ENCODE peak calls at places on chromosomes 16 and 17, in six cellular contexts. D is body of pancreas, V is non-pigmented ciliary epithelial cell, F is NCI-H460, I is HuH-7.5, J is dermis blood vessel endothelial cell. A is an unnamed sample.

GRCh38 chr17:64442550-64442971 is 6.4 kb upstream of the MILR1 start:
- DNase-seq in D (no peak), V (no peak), F (no peak), I (no peak), J (no peak), A (peak)

GRCh38 chr16:79154081-79154480 is 446.5 kb downstream of the MAF start:
- DNase-seq in D (no peak), V (no peak), F (no peak), I (no peak), J (no peak), A (peak)

GRCh38 chr16:48126801-48127644 is 28.8 kb downstream of the ABCC12 start:
- DNase-seq in D (peak), V (peak), F (peak), I (no peak), J (peak), A (peak)

GRCh38 chr17:31388770-31389672 is 2.5 kb upstream of the RAB11FIP4 start:
- DNase-seq in D (peak), V (no peak), F (peak), I (peak), J (peak), A (peak)

GRCh38 chr17:81331527-81332043 is 36.5 kb upstream of the SLC38A10 start:
- DNase-seq in D (no peak), V (no peak), F (no peak), I (no peak), J (no peak), A (no peak)

GRCh38 chr16:87324411-87325275 is 7.5 kb upstream of the C16orf95 start:
- DNase-seq in D (peak), V (no peak), F (peak), I (peak), J (peak), A (peak)

GRCh38 chr16:69917739-69918138 is 33.4 kb upstream of the CLEC18A start:
- DNase-seq in D (peak), V (peak), F (peak), I (peak), J (peak), A (no peak)

GRCh38 chr17:64707077-64707591 is 45.0 kb upstream of the SMURF2 start:
- DNase-seq in D (peak), V (peak), F (peak), I (no peak), J (peak), A (peak)

GRCh38 chr17:35192708-35193107 is 1.5 kb downstream of the SLC35G3 start:
- DNase-seq in D (no peak), V (no peak), F (no peak), I (no peak), J (no peak), A (no peak)

GRCh38 chr17:77924757-77925336 is 33.7 kb upstream of the TNRC6C start:
- DNase-seq in D (peak), V (no peak), F (no peak), I (no peak), J (no peak), A (peak)

GRCh38 chr16:65481956-65482355 is 360.1 kb upstream of the CDH11 start:
- DNase-seq in D (no peak), V (no peak), F (no peak), I (no peak), J (no peak), A (no peak)

GRCh38 chr16:51276335-51276734 is 125.3 kb upstream of the SALL1 start:
- DNase-seq in D (no peak), V (no peak), F (no peak), I (no peak), J (no peak), A (peak)

GRCh38 chr17:10652984-10653680 is 4.0 kb downstream of the MYH3 start:
- DNase-seq in D (no peak), V (no peak), F (no peak), I (no peak), J (peak), A (no peak)

GRCh38 chr16:69084301-69084700 is 21.2 kb upstream of the HAS3 start:
- DNase-seq in D (no peak), V (no peak), F (no peak), I (no peak), J (peak), A (no peak)

GRCh38 chr17:81915331-81915730 is 2.6 kb downstream of the SIRT7 start:
- DNase-seq in D (no peak), V (no peak), F (no peak), I (no peak), J (no peak), A (no peak)

GRCh38 chr17:17156511-17156910 is 49.6 kb downstream of the PLD6 start:
- DNase-seq in D (no peak), V (no peak), F (no peak), I (no peak), J (no peak), A (no peak)

GRCh38 chr17:4566785-4567184 is 6.4 kb upstream of the GGT6 start:
- DNase-seq in D (peak), V (no peak), F (peak), I (peak), J (peak), A (peak)

A was measured in Calu3.